ENCODE peak calls at places on chromosomes 16 and 17, in four cellular contexts. One of them, this sample, is unnamed.

GRCh38 chr16:74734361-74735161 is 33.9 kb upstream of the MLKL start:
- DNase-seq in stomach: no peak
- DNase-seq in fibroblast of lung: no peak
- DNase-seq in keratinocyte: no peak
- DNase-seq in this sample: no peak

GRCh38 chr17:59381716-59382570 is 50.5 kb downstream of the YPEL2 start:
- DNase-seq in stomach: peak; percentile 71
- DNase-seq in fibroblast of lung: no peak
- DNase-seq in keratinocyte: no peak
- DNase-seq in this sample: no peak

GRCh38 chr16:52251495-52251894 is 295.4 kb downstream of the TOX3 start:
- DNase-seq in stomach: no peak
- DNase-seq in fibroblast of lung: peak; percentile 6
- DNase-seq in keratinocyte: peak; percentile 19
- DNase-seq in this sample: peak; percentile 1

GRCh38 chr17:21285164-21286065 is 904 bp downstream of the MAP2K3 start:
- DNase-seq in stomach: peak; percentile 61
- DNase-seq in fibroblast of lung: peak; percentile 57
- DNase-seq in keratinocyte: no peak
- DNase-seq in this sample: peak; percentile 69

GRCh38 chr17:4585203-4585939 is 1.0 kb downstream of the SMTNL2 start:
- DNase-seq in stomach: no peak
- DNase-seq in fibroblast of lung: no peak
- DNase-seq in keratinocyte: no peak
- DNase-seq in this sample: no peak

GRCh38 chr16:10744370-10745030 is 858 bp downstream of the NUBP1 start:
- DNase-seq in stomach: no peak
- DNase-seq in fibroblast of lung: peak; percentile 54
- DNase-seq in keratinocyte: no peak
- DNase-seq in this sample: no peak

GRCh38 chr17:63446981-63447687 is 1.0 kb upstream of the CYB561 start:
- DNase-seq in stomach: peak; percentile 65
- DNase-seq in fibroblast of lung: no peak
- DNase-seq in keratinocyte: no peak
- DNase-seq in this sample: no peak

GRCh38 chr16:67653131-67654068 is 6.7 kb downstream of the ACD start:
- DNase-seq in stomach: no peak
- DNase-seq in fibroblast of lung: peak; percentile 17
- DNase-seq in keratinocyte: no peak
- DNase-seq in this sample: no peak

GRCh38 chr16:65889533-65889966 is 476.9 kb upstream of the CDH5 start:
- DNase-seq in stomach: no peak
- DNase-seq in fibroblast of lung: peak; percentile 44
- DNase-seq in keratinocyte: no peak
- DNase-seq in this sample: peak; percentile 63

GRCh38 chr16:73713301-73713700 is 583.3 kb upstream of the PSMD7 start:
- DNase-seq in stomach: no peak
- DNase-seq in fibroblast of lung: no peak
- DNase-seq in keratinocyte: no peak
- DNase-seq in this sample: no peak

GRCh38 chr16:85856054-85856453 is 42.9 kb upstream of the IRF8 start:
- DNase-seq in stomach: no peak
- DNase-seq in fibroblast of lung: no peak
- DNase-seq in keratinocyte: no peak
- DNase-seq in this sample: no peak

GRCh38 chr17:80772906-80773242 is 218.8 kb upstream of the CHMP6 start:
- DNase-seq in stomach: no peak
- DNase-seq in fibroblast of lung: no peak
- DNase-seq in keratinocyte: no peak
- DNase-seq in this sample: no peak

GRCh38 chr16:27805828-27806351 is 255.9 kb downstream of the KATNIP start:
- DNase-seq in stomach: no peak
- DNase-seq in fibroblast of lung: no peak
- DNase-seq in keratinocyte: no peak
- DNase-seq in this sample: no peak

GRCh38 chr16:67781548-67781921 is 24.8 kb downstream of the RANBP10 start:
- DNase-seq in stomach: no peak
- DNase-seq in fibroblast of lung: peak; percentile 16
- DNase-seq in keratinocyte: no peak
- DNase-seq in this sample: peak; percentile 31

GRCh38 chr17:10668771-10669170 is 11.7 kb upstream of the MYH3 start:
- DNase-seq in stomach: no peak
- DNase-seq in fibroblast of lung: peak; percentile 82
- DNase-seq in keratinocyte: no peak
- DNase-seq in this sample: no peak

GRCh38 chr17:64778367-64779290 is 116.5 kb upstream of the SMURF2 start:
- DNase-seq in stomach: peak; percentile 45
- DNase-seq in fibroblast of lung: peak; percentile 13
- DNase-seq in keratinocyte: no peak
- DNase-seq in this sample: no peak

GRCh38 chr16:88839026-88839529 is 17.7 kb downstream of the GALNS start:
- DNase-seq in stomach: no peak
- DNase-seq in fibroblast of lung: no peak
- DNase-seq in keratinocyte: no peak
- DNase-seq in this sample: no peak

GRCh38 chr17:66900126-66901010 is 64.1 kb upstream of the CACNG4 start:
- DNase-seq in stomach: no peak
- DNase-seq in fibroblast of lung: peak; percentile 11
- DNase-seq in keratinocyte: no peak
- DNase-seq in this sample: no peak

GRCh38 chr17:17783825-17784598 is 52.8 kb downstream of the SREBF1 start:
- DNase-seq in stomach: peak; percentile 61
- DNase-seq in fibroblast of lung: peak; percentile 74
- DNase-seq in keratinocyte: no peak
- DNase-seq in this sample: no peak

GRCh38 chr17:34177642-34178041 is 77.4 kb upstream of the CCL2 start:
- DNase-seq in stomach: no peak
- DNase-seq in fibroblast of lung: peak; percentile 87
- DNase-seq in keratinocyte: no peak
- DNase-seq in this sample: no peak

GRCh38 chr17:66849136-66849655 is 14.3 kb downstream of the CACNG5 start:
- DNase-seq in stomach: no peak
- DNase-seq in fibroblast of lung: no peak
- DNase-seq in keratinocyte: no peak
- DNase-seq in this sample: no peak

GRCh38 chr17:333626-334396 is 18.8 kb downstream of the RPH3AL start:
- DNase-seq in stomach: peak; percentile 60
- DNase-seq in fibroblast of lung: peak; percentile 54
- DNase-seq in keratinocyte: no peak
- DNase-seq in this sample: no peak

GRCh38 chr16:84667600-84668309 is 19.4 kb downstream of the KLHL36 start:
- DNase-seq in stomach: no peak
- DNase-seq in fibroblast of lung: no peak
- DNase-seq in keratinocyte: no peak
- DNase-seq in this sample: no peak

GRCh38 chr16:9680021-9680655 is 502.1 kb downstream of the GRIN2A start:
- DNase-seq in stomach: no peak
- DNase-seq in fibroblast of lung: no peak
- DNase-seq in keratinocyte: no peak
- DNase-seq in this sample: no peak

GRCh38 chr16:9681556-9681955 is 500.7 kb downstream of the GRIN2A start:
- DNase-seq in stomach: no peak
- DNase-seq in fibroblast of lung: no peak
- DNase-seq in keratinocyte: no peak
- DNase-seq in this sample: no peak

GRCh38 chr16:9680968-9681367 is 501.3 kb downstream of the GRIN2A start:
- DNase-seq in stomach: no peak
- DNase-seq in fibroblast of lung: no peak
- DNase-seq in keratinocyte: no peak
- DNase-seq in this sample: no peak

GRCh38 chr16:9683677-9684076 is 498.6 kb downstream of the GRIN2A start:
- DNase-seq in stomach: no peak
- DNase-seq in fibroblast of lung: no peak
- DNase-seq in keratinocyte: no peak
- DNase-seq in this sample: no peak

GRCh38 chr16:9682320-9682719 is 499.9 kb downstream of the GRIN2A start:
- DNase-seq in stomach: no peak
- DNase-seq in fibroblast of lung: no peak
- DNase-seq in keratinocyte: no peak
- DNase-seq in this sample: no peak
- TF ChIP-seq CTCF in stomach: no peak
- TF ChIP-seq CTCF in fibroblast of lung: no peak
- TF ChIP-seq CTCF in keratinocyte: no peak
- TF ChIP-seq CTCF in this sample: no peak

DNA sequence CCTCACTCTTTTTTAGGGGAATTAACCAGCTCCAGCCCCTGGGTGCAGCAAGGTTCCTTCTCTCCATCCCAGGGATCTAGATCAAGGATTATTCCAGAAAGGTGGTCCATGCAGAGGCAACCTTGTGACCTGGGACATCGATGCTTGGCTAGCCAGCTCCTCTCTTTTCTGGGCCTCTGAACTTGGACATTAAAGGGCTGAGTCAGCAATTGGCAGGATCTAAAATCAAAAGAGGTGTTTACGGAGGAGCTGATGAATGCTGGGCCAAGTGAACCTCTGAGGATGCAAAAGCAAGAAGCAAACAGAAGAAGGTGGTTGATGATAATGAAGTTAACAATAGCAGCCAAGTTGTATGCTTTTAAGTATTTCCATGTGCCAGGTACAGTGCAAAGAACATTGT is 207.0 kb downstream of the MAF start:
- DNase-seq in stomach: no peak
- DNase-seq in fibroblast of lung: no peak
- DNase-seq in keratinocyte: no peak
- DNase-seq in this sample: no peak
- H3K9me3 ChIP-seq in stomach: no peaks in the 10 kb centered on the region
- H3K9me3 ChIP-seq in fibroblast of lung: no peaks in the 10 kb centered on the region
- H3K9me3 ChIP-seq in keratinocyte: no peaks in the 10 kb centered on the region
- H3K9me3 ChIP-seq in this sample: no peaks in the 10 kb centered on the region

DNA sequence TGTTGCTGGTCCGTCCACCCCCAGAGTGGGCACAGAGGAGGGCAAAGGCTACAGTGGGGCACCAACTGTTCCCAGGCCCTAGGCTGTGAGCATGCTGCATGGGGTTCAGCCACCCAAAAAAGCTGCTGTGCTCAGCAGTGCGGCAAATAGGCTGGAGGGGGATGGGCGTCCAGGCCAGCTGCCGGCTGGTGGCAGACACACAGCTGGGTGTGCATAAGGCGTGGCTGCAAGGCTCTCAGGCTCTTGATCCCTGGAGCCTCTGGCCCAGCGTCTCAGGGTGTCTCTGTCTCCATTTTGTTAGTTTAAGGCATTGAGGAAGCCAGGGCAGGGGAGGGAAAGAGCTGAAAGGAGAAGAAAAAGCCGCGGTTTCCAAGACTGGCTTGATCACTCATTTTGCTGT is 8.8 kb downstream of the RPL19 start:
- DNase-seq in stomach: peak; percentile 36
- DNase-seq in fibroblast of lung: no peak
- DNase-seq in keratinocyte: no peak
- DNase-seq in this sample: no peak
- TF ChIP-seq CTCF in stomach: no peak
- TF ChIP-seq CTCF in fibroblast of lung: no peak
- TF ChIP-seq CTCF in keratinocyte: no peak
- TF ChIP-seq CTCF in this sample: no peak

GRCh38 chr17:42372142-42372541 is 16.1 kb downstream of the STAT3 start:
- DNase-seq in stomach: no peak
- DNase-seq in fibroblast of lung: no peak
- DNase-seq in keratinocyte: no peak
- DNase-seq in this sample: no peak
- H3K9me3 ChIP-seq in stomach: no peaks in the 10 kb centered on the region
- H3K9me3 ChIP-seq in fibroblast of lung: no peaks in the 10 kb centered on the region
- H3K9me3 ChIP-seq in keratinocyte: no peaks in the 10 kb centered on the region
- H3K9me3 ChIP-seq in this sample: no peaks in the 10 kb centered on the region

DNA sequence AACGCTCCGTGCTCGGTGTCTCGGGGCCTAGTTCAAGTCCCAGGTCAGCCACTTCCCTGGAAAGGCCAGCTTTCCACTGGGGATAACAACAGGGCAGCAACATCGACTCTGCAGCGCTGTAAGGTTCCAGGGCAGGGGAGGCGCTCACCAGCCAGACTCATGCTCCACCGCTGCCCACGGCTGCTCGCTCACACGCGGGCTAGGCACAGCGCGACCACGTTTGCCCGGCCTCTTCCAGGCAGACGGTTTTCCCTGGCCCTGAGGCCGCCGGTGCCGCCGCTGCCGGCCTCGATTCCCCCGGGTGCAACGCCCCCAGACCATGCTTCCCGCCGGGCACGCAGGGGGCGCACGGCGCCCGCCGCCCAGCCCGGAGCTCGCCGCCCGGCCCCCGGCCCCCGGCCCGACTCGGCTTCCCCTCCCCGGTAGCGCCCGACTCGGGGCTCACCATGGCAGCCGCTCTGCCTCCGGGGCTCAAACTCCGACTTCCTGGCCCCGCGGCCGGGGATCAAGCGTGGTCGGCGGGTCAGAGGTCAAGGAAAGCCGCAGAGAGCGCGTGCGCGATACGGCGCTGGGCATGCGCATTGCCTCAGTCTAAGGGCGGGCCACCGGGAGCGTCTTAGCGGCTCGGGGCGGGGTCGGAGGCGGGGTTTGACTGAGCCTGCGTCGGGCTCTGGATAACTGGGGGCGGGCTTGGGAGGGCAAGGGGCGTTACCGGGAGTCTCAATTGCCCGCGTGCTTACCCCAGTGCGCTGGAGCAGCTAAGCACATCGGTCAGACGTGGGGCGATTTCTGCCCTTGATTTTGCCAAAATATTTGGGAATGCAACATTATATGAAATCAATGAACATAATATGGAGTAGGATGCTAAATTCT is at the start of gene PAM16:
- DNase-seq in stomach: peak; percentile 98
- DNase-seq in fibroblast of lung: peak; percentile 87
- DNase-seq in keratinocyte: no peak
- DNase-seq in this sample: peak; percentile 86
- TF ChIP-seq CTCF in stomach: no peak
- TF ChIP-seq CTCF in fibroblast of lung: no peak
- TF ChIP-seq CTCF in keratinocyte: no peak
- TF ChIP-seq CTCF in this sample: no peak

DNA sequence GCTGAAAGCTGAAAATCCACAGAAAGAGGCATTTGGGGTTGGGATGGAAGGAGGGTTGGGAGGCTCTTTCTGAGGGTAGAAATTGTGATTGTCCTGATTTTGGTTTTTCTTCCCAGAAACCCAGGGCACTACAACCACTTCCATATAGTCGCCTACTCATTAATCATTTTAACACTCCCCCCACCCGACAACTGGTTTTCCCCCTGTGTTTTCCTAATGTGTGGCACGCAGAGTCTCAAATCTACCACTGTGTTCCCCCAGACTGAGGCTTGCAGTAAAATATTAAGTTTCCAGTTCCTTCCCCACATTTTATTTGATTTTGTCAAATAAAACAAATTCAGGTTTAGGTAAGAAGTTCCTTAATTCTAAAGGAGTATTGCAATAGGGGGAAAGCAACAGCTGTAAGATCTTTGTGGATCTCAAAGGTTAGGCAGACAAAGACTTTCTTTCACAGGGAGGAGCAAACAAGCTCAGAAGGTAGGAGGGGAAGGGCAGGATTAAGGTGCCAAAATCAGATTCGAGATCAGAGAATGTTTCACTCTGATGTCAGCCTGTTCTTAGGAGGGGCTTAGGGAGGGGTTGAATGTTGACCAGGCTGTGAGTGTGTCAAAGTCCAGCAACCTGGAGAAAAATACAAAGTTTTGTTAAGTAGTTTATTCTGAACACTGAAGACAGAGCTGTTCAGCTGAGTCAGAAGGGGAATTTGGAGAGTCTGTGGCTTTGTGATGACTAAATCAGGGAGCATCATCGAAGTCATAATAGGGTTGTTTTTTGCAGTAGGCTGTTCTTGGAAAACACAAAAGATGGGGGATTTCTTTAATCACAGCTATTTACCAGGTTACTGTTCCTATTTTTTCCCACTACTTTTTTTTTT is 3.6 kb downstream of the ZNF267 start:
- DNase-seq in stomach: no peak
- DNase-seq in fibroblast of lung: peak; percentile 95
- DNase-seq in keratinocyte: peak; percentile 67
- DNase-seq in this sample: peak; percentile 98
- H3K9me3 ChIP-seq in stomach: no peaks in the 10 kb centered on the region
- H3K9me3 ChIP-seq in fibroblast of lung: no peaks in the 10 kb centered on the region
- H3K9me3 ChIP-seq in keratinocyte: no peaks in the 10 kb centered on the region
- H3K9me3 ChIP-seq in this sample: no peaks in the 10 kb centered on the region

GRCh38 chr16:733382-734207 is 6.7 kb downstream of the HAGHL start:
- DNase-seq in stomach: no peak
- DNase-seq in fibroblast of lung: no peak
- DNase-seq in keratinocyte: no peak
- DNase-seq in this sample: no peak
- TF ChIP-seq CTCF in stomach: no peak
- TF ChIP-seq CTCF in fibroblast of lung: peak; percentile 21
- TF ChIP-seq CTCF in keratinocyte: peak; percentile 14
- TF ChIP-seq CTCF in this sample: peak; percentile 47